ENCODE peak calls at places on chromosomes 11 and 22, in five cellular contexts. Y is CD4-positive, CD25-positive, alpha-beta regulatory T cell; E is SK-N-MC; A is tibial nerve; Q is HepG2. P is an unnamed sample.

GRCh38 chr11:70474710-70475109 is 76.4 kb downstream of the CTTN start:
- DNase-seq in Y (no peak), E (no peak), A (no peak), Q (no peak), P (no peak)

GRCh38 chr11:123360267-123360936 is 69.7 kb upstream of the GRAMD1B start:
- DNase-seq in Y (no peak), E (no peak), A (no peak), Q (no peak), P (no peak)

GRCh38 chr11:97548280-97548679 is 1158.5 kb downstream of the JRKL start:
- DNase-seq in Y (no peak), E (no peak), A (no peak), Q (no peak), P (no peak)

GRCh38 chr11:76577199-76577920 is 93.2 kb downstream of the LRRC32 start:
- DNase-seq in Y (no peak), E (no peak), A (no peak), Q (no peak), P (peak; percentile 21)

GRCh38 chr22:50621491-50621880 is 6.5 kb downstream of the ARSA start:
- DNase-seq in Y (peak; percentile 33), E (no peak), A (no peak), Q (no peak), P (peak; percentile 51)

GRCh38 chr11:44032304-44033085 is 15.3 kb upstream of the ACCSL start:
- DNase-seq in Y (no peak), E (no peak), A (no peak), Q (no peak), P (no peak)

GRCh38 chr11:69292221-69292648 is 1.7 kb upstream of the MYEOV start:
- DNase-seq in Y (peak; percentile 12), E (no peak), A (no peak), Q (no peak), P (no peak)

GRCh38 chr11:108734956-108735559 is 70.2 kb downstream of the DDX10 start:
- DNase-seq in Y (no peak), E (no peak), A (no peak), Q (peak; percentile 21), P (peak; percentile 22)

GRCh38 chr11:128299132-128299726 is 288.1 kb downstream of the ETS1 start:
- DNase-seq in Y (no peak), E (no peak), A (peak; percentile 20), Q (no peak), P (no peak)

GRCh38 chr11:86932942-86933875 is 22.0 kb downstream of the FZD4 start:
- DNase-seq in Y (no peak), E (no peak), A (no peak), Q (no peak), P (no peak)

GRCh38 chr11:61955416-61956135 is 5.4 kb downstream of the BEST1 start:
- DNase-seq in Y (no peak), E (no peak), A (no peak), Q (no peak), P (no peak)

GRCh38 chr22:23534201-23534850 is 45.8 kb downstream of the IGLL1 start:
- DNase-seq in Y (no peak), E (no peak), A (no peak), Q (no peak), P (no peak)

GRCh38 chr11:11960687-11961086 is 47.7 kb downstream of the DKK3 start:
- DNase-seq in Y (no peak), E (no peak), A (no peak), Q (no peak), P (peak; percentile 29)

GRCh38 chr22:20909543-20910303 is 7.5 kb upstream of the CRKL start:
- DNase-seq in Y (no peak), E (no peak), A (no peak), Q (no peak), P (no peak)

GRCh38 chr11:11841121-11841604 is 609 bp upstream of the USP47 start:
- DNase-seq in Y (no peak), E (no peak), A (no peak), Q (peak; percentile 19), P (peak; percentile 60)

GRCh38 chr22:24107668-24108067 is 73.6 kb upstream of the SUSD2 start:
- DNase-seq in Y (no peak), E (no peak), A (peak; percentile 78), Q (no peak), P (no peak)

GRCh38 chr11:27485930-27486773 is 13.6 kb upstream of the LGR4 start:
- DNase-seq in Y (peak; percentile 5), E (no peak), A (no peak), Q (peak; percentile 54), P (peak; percentile 73)

GRCh38 chr22:33871935-33872334 is 48.3 kb downstream of the LARGE1 start:
- DNase-seq in Y (no peak), E (no peak), A (no peak), Q (no peak), P (no peak)

GRCh38 chr11:119155733-119156492 is 7.1 kb downstream of the ABCG4 start:
- DNase-seq in Y (no peak), E (no peak), A (no peak), Q (peak; percentile 57), P (no peak)

GRCh38 chr11:44505591-44506054 is 59.8 kb upstream of the CD82 start:
- DNase-seq in Y (no peak), E (no peak), A (no peak), Q (no peak), P (no peak)

GRCh38 chr11:13462311-13462927 is 603 bp downstream of the BTBD10 start:
- DNase-seq in Y (peak; percentile 54), E (no peak), A (peak; percentile 24), Q (peak; percentile 31), P (peak; percentile 73)

GRCh38 chr11:45113807-45114206 is 32.6 kb upstream of the PRDM11 start:
- DNase-seq in Y (no peak), E (no peak), A (no peak), Q (no peak), P (no peak)

GRCh38 chr11:60959445-60959844 is 7.5 kb upstream of the SLC15A3 start:
- DNase-seq in Y (no peak), E (peak; percentile 59), A (no peak), Q (no peak), P (no peak)

GRCh38 chr11:56783448-56784041 is 35.0 kb upstream of the OR9G4 start:
- DNase-seq in Y (no peak), E (peak; percentile 55), A (no peak), Q (peak; percentile 49), P (peak; percentile 59)

GRCh38 chr22:18048441-18048898 is 24.1 kb upstream of the MICAL3 start:
- DNase-seq in Y (no peak), E (no peak), A (no peak), Q (no peak), P (no peak)

GRCh38 chr11:118074785-118075184 is 2.1 kb upstream of the TMPRSS4 start:
- DNase-seq in Y (no peak), E (no peak), A (no peak), Q (no peak), P (peak; percentile 77)

GRCh38 chr22:42132457-42132856 is 1.8 kb upstream of the CYP2D6 start:
- DNase-seq in Y (no peak), E (no peak), A (no peak), Q (no peak), P (no peak)

GRCh38 chr11:115470928-115471327 is 33.3 kb downstream of the CADM1 start:
- DNase-seq in Y (no peak), E (no peak), A (no peak), Q (no peak), P (no peak)

DNA sequence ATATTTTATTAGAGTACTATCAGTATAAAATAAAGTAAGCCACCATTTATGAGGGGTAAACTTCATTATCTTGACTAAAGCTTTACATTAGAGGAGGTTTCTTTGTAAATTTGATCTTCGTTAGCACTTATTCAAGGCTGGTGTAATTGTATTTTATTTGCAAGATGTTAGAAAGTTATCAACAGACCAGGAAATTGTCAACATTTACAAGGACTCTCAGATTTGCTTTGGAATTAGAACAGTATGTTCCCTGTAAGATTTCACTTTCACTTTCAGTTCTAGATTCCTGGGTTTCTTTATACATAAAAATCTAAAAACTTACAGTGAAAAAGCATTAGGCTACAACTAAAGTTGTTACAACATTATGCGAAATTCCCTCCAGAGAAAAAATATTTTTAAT is 4.6 kb upstream of the BIRC3 start:
- DNase-seq in Y (no peak), E (no peak), A (no peak), Q (no peak), P (peak; percentile 91)
- H3K27ac ChIP-seq in Y (peak overlapping the region; percentile 98), E (peak overlapping the region; percentile 72), A (peak overlapping the region; percentile 77), Q (peak overlapping the region; percentile 33), P (no peak overlapping the region)

DNA sequence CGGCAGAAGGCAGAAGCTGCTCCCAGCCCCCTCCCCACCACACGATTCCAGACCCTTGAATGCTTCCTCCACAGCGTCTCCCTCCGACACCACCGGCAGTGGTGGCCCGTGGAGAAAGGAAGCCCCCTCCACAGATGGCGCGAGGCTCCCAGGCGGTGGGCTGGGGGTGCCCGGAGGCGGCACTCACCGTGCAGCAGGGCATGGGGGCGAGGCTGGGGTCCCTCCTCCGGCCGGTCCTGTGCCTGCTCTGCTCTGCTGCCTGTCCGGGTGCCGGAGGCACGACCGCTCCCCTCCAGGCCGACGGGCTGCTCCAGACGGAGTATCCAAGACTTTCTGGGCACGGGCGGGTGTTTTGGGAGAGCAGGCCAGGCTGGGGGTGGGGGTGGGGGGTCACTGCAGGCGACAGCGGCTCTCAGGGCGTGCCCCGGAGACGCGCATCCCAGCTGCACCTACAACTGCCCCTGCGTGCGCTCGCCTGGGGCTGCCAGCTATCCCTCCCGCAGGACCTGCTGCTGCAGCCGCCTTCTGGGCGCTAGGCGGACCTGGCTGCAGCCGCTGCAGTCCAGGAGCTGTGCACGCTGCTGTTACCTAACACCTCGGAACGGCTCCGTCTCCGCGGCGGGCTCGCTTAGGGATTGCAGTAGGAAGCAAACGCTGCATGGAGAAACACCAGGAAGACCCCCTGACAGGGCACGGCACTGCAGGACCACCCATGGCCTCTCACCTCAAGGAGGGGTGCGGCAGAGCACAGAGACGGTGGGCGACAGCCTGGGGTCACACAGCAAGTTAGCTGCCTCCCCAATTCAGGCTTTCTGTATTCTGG is 15.2 kb downstream of the MRGPRG start:
- DNase-seq in Y (no peak), E (no peak), A (no peak), Q (no peak), P (peak; percentile 3)
- H3K4me3 ChIP-seq in Y (no peak overlapping the region), E (no peak overlapping the region), A (no peak overlapping the region), Q (no peak overlapping the region), P (no peak overlapping the region)

GRCh38 chr11:103794262-103794661 is 242.2 kb upstream of the DDI1 start:
- DNase-seq in Y (no peak), E (no peak), A (no peak), Q (no peak), P (no peak)

GRCh38 chr11:103800406-103801114 is 235.9 kb upstream of the DDI1 start:
- DNase-seq in Y (no peak), E (no peak), A (no peak), Q (no peak), P (no peak)

GRCh38 chr11:103798456-103798855 is 238.0 kb upstream of the DDI1 start:
- DNase-seq in Y (no peak), E (no peak), A (no peak), Q (no peak), P (no peak)

GRCh38 chr11:103792981-103793468 is 243.4 kb upstream of the DDI1 start:
- DNase-seq in Y (no peak), E (no peak), A (no peak), Q (no peak), P (no peak)

GRCh38 chr11:103798029-103798428 is 238.4 kb upstream of the DDI1 start:
- DNase-seq in Y (no peak), E (no peak), A (no peak), Q (no peak), P (no peak)
- H3K27ac ChIP-seq in Y (no peak overlapping the region), E (no peak overlapping the region), A (no peak overlapping the region), Q (no peak overlapping the region), P (no peak overlapping the region)

DNA sequence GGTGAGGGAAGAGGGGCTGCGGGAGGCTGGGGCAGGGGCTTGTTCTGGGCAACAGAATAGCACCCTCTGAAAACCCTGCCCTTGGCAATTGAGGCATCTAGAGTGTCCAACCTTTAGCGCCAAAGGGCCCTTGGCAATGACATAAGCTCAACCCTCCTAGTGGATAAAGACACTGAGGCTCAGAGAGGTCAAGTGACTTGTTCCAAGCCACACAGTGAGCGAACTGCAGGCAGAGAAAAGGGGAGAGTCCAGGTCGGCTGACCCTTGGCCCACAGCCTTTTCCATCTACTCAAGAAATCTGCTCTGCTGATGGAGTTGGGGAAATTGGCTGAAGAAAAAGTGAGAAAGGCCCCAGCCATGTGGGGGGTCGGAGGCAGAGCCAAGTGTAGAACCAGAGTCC is 2.9 kb downstream of the SEC14L2 start:
- DNase-seq in Y (no peak), E (no peak), A (no peak), Q (no peak), P (no peak)
- H3K4me3 ChIP-seq in Y (no peak overlapping the region), E (no peak overlapping the region), A (no peak overlapping the region), Q (no peak overlapping the region), P (no peak overlapping the region)